ENCODE peak calls at places on chromosomes 1 and 21, in four cellular contexts. A, D, P and N are unnamed samples.
A peak's percentile ranks its signal among the peaks of the same experiment; 100 is the strongest.

GRCh38 chr1:27773732-27774445 is 870 bp downstream of the STX12 start:
- DNase-seq in A (no peak), D (peak; percentile 36), P (peak; percentile 46), N (peak; percentile 45)

GRCh38 chr1:10559386-10559785 is 84.6 kb downstream of the PEX14 start:
- DNase-seq in A (no peak), D (no peak), P (no peak), N (no peak)

GRCh38 chr1:159177273-159177907 is 6.0 kb downstream of the CADM3 start:
- DNase-seq in A (no peak), D (peak; percentile 64), P (peak; percentile 73), N (peak; percentile 73)

GRCh38 chr1:101444873-101445618 is 208.2 kb downstream of the S1PR1 start:
- DNase-seq in A (no peak), D (no peak), P (no peak), N (no peak)

GRCh38 chr1:44442791-44443190 is 37.7 kb downstream of the RNF220 start:
- DNase-seq in A (no peak), D (peak; percentile 21), P (peak; percentile 41), N (no peak)

GRCh38 chr1:91736146-91736998 is 149.6 kb downstream of the TGFBR3 start:
- DNase-seq in A (no peak), D (peak; percentile 79), P (peak; percentile 48), N (peak; percentile 46)

GRCh38 chr1:180962178-180962577 is 49.5 kb downstream of the KIAA1614 start:
- DNase-seq in A (no peak), D (no peak), P (no peak), N (no peak)

GRCh38 chr1:1777510-1777909 is 760 bp downstream of the NADK start:
- DNase-seq in A (peak; percentile 80), D (peak; percentile 71), P (no peak), N (peak; percentile 34)

GRCh38 chr21:14589855-14590563 is 43.9 kb upstream of the SAMSN1 start:
- DNase-seq in A (no peak), D (no peak), P (no peak), N (no peak)

GRCh38 chr1:2251786-2252185 is 23.7 kb downstream of the SKI start:
- DNase-seq in A (no peak), D (no peak), P (no peak), N (no peak)

GRCh38 chr21:43775795-43776430 is at the start of gene CSTB:
- DNase-seq in A (peak; percentile 83), D (peak; percentile 55), P (peak; percentile 55), N (peak; percentile 59)

GRCh38 chr1:183379951-183380350 is 38.2 kb downstream of the NMNAT2 start:
- DNase-seq in A (no peak), D (no peak), P (no peak), N (peak; percentile 61)

GRCh38 chr1:239757711-239758110 is 334.0 kb upstream of the FMN2 start:
- DNase-seq in A (no peak), D (no peak), P (no peak), N (no peak)

GRCh38 chr1:153976819-153977249 is 640 bp downstream of the JTB start:
- DNase-seq in A (no peak), D (no peak), P (no peak), N (no peak)

GRCh38 chr21:20882462-20883415 is 115.5 kb upstream of the NCAM2 start:
- DNase-seq in A (no peak), D (peak; percentile 53), P (peak; percentile 22), N (peak; percentile 54)

GRCh38 chr1:147243228-147243685 is 773 bp downstream of the CHD1L start:
- DNase-seq in A (peak; percentile 46), D (no peak), P (no peak), N (no peak)

GRCh38 chr1:24048205-24048869 is 63.6 kb downstream of the MYOM3 start:
- DNase-seq in A (no peak), D (no peak), P (no peak), N (peak; percentile 18)

GRCh38 chr1:204398197-204399125 is 13.2 kb downstream of the PPP1R15B start:
- DNase-seq in A (no peak), D (peak; percentile 83), P (peak; percentile 60), N (peak; percentile 68)

GRCh38 chr1:200780545-200781444 is 42.1 kb downstream of the CAMSAP2 start:
- DNase-seq in A (no peak), D (peak; percentile 69), P (peak; percentile 70), N (peak; percentile 58)

GRCh38 chr21:46610018-46610701 is 5.3 kb upstream of the S100B start:
- DNase-seq in A (no peak), D (no peak), P (peak; percentile 79), N (no peak)

GRCh38 chr21:45768011-45768740 is 124.7 kb downstream of the PCBP3 start:
- DNase-seq in A (no peak), D (peak; percentile 21), P (peak; percentile 58), N (peak; percentile 65)

GRCh38 chr1:175862418-175862817 is 119.0 kb upstream of the TNR start:
- DNase-seq in A (no peak), D (no peak), P (no peak), N (no peak)

GRCh38 chr1:110554871-110555801 is 36.2 kb upstream of the KCNA10 start:
- DNase-seq in A (peak; percentile 27), D (peak; percentile 2), P (no peak), N (no peak)

GRCh38 chr1:240107058-240107684 is 15.5 kb downstream of the FMN2 start:
- DNase-seq in A (no peak), D (peak; percentile 83), P (peak; percentile 66), N (peak; percentile 86)

GRCh38 chr1:47519971-47520370 is 82.1 kb downstream of the FOXD2 start:
- DNase-seq in A (no peak), D (no peak), P (no peak), N (no peak)

GRCh38 chr1:59543211-59543668 is 246.3 kb downstream of the FGGY start:
- DNase-seq in A (no peak), D (no peak), P (no peak), N (no peak)

GRCh38 chr1:155978325-155978972 is at the start of gene ARHGEF2:
- DNase-seq in A (peak; percentile 90), D (peak; percentile 67), P (peak; percentile 50), N (peak; percentile 65)

GRCh38 chr1:109109906-109110305 is 4.0 kb upstream of the ELAPOR1 start:
- DNase-seq in A (no peak), D (no peak), P (no peak), N (no peak)
- H3K4me3 ChIP-seq in A (no peak overlapping the region), D (no peak overlapping the region), P (no peak overlapping the region), N (no peak overlapping the region)

DNA sequence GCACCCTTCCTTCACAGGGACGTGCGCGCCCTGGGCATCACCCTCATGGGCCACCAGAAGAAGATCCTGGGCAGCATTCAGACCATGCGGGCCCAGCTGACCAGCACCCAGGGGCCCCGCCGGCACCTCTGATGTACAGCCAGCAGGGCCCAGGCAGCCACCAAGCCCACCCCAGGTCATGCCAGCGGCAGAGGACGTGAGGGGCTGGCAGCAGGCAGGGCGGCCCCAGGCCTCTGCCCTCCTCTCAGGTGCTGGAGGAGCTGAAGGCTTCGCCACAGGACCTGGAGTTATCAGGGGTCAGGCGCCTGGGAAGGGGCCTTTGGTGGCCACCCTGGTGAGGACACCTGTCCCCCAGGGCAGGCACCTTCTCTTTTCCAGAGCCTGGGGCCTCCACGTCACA is 34.8 kb upstream of the C1QA start:
- DNase-seq in A (no peak), D (no peak), P (no peak), N (no peak)
- H3K4me3 ChIP-seq in A (no peak overlapping the region), D (no peak overlapping the region), P (no peak overlapping the region), N (no peak overlapping the region)

GRCh38 chr1:119330940-119331263 is 37.7 kb upstream of the HAO2 start:
- DNase-seq in A (no peak), D (no peak), P (no peak), N (no peak)

GRCh38 chr1:119327436-119328155 is 41.0 kb upstream of the HAO2 start:
- DNase-seq in A (peak; percentile 46), D (peak; percentile 17), P (peak; percentile 16), N (peak; percentile 16)

GRCh38 chr1:119330062-119330939 is 38.3 kb upstream of the HAO2 start:
- DNase-seq in A (no peak), D (no peak), P (no peak), N (peak; percentile 16)

GRCh38 chr1:119331915-119332314 is 36.7 kb upstream of the HAO2 start:
- DNase-seq in A (no peak), D (no peak), P (no peak), N (no peak)

GRCh38 chr1:119329521-119329920 is 39.1 kb upstream of the HAO2 start:
- DNase-seq in A (no peak), D (no peak), P (no peak), N (no peak)
- H3K4me3 ChIP-seq in A (no peak overlapping the region), D (no peak overlapping the region), P (no peak overlapping the region), N (no peak overlapping the region)

GRCh38 chr1:220691039-220691684 is 999 bp downstream of the C1orf115 start:
- DNase-seq in A (no peak), D (no peak), P (no peak), N (no peak)
- H3K4me3 ChIP-seq in A (peak overlapping the region; percentile 66), D (peak overlapping the region; percentile 62), P (no peak overlapping the region), N (no peak overlapping the region)

DNA sequence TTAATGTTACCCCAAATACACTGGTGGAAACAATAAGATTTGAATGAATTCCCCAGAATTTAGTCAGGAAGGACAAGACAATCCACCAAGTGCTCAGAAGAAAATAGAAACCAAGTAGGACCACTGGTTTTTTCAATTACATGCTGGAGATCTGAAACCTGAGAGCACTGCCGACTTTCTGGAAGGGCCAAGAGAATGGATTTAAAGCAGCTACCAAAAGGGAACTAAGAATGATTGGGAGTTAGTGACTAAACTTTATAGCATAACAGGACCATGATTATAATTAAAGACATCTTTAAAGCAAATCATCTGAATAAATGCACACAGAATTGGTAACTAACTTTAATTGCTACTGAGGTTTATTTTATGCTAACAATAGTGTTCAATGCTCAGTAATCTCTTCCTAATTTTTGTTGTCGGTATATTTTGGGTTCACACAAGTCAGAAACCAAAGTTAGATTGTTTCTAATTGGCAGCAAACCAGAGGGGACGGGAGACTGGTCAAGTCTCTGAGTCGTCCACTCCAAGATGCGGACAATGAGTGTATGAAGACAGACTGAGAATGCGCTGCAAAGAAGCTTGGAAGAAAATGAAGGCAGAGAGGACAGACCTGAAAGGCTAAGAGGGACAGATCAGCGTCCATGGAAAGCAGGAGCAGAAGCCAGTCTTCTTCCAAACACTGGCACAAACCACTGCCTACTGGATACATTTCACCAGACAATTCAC is 2.3 kb upstream of the RGS13 start:
- DNase-seq in A (no peak), D (peak; percentile 47), P (no peak), N (peak; percentile 19)
- H3K4me3 ChIP-seq in A (no peak overlapping the region), D (peak overlapping the region; percentile 14), P (no peak overlapping the region), N (no peak overlapping the region)

DNA sequence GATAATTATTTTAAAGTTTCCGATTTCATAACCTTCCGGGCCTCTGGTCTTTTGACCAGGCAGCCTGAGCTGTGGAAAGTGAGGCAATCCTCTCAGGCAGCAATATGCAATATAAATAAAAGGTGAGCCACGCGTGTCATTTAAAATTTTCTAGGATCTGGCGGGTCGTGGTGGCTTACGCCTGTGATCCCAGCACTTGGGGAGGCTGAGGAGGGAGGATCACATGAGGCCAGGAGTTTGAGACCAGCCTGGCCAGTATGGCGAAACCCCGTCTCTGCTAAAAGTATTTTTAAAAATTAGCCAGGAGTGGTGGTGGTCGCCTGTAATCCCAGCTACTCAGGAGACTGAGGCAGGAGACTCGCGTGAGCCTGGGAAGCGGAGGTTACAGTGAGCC is 546 bp upstream of the ZNF695 start:
- DNase-seq in A (no peak), D (no peak), P (no peak), N (no peak)
- H3K4me3 ChIP-seq in A (peak overlapping the region; percentile 62), D (peak overlapping the region; percentile 75), P (peak overlapping the region; percentile 84), N (peak overlapping the region; percentile 86)